ENCODE peak calls at places on chromosome 9, in seven cellular contexts. One of them, this sample, is unnamed. For H3K36me3 and H3K4me1, the result is how much of the 10 kb centered on the place peaks cover.

GRCh38 chr9:74848150-74848525 is 39.6 kb downstream of the TRPM6 start:
- DNase-seq in right lobe of liver: no peak
- DNase-seq in left ventricle myocardium inferior: no peak
- DNase-seq in adrenal gland: no peak
- DNase-seq in mammary epithelial cell: no peak
- DNase-seq in PC-9: no peak
- DNase-seq in cardiac muscle cell: no peak
- DNase-seq in this sample: no peak

GRCh38 chr9:123157216-123157615 is 111.2 kb downstream of the STRBP start:
- DNase-seq in right lobe of liver: no peak
- DNase-seq in left ventricle myocardium inferior: no peak
- DNase-seq in adrenal gland: no peak
- DNase-seq in mammary epithelial cell: no peak
- DNase-seq in PC-9: no peak
- DNase-seq in cardiac muscle cell: peak
- DNase-seq in this sample: no peak

GRCh38 chr9:35771524-35771923 is 17.4 kb upstream of the MSMP start:
- DNase-seq in right lobe of liver: no peak
- DNase-seq in left ventricle myocardium inferior: no peak
- DNase-seq in adrenal gland: peak
- DNase-seq in mammary epithelial cell: peak
- DNase-seq in PC-9: no peak
- DNase-seq in cardiac muscle cell: peak
- DNase-seq in this sample: no peak

GRCh38 chr9:36623280-36623679 is 50.6 kb downstream of the MELK start:
- DNase-seq in right lobe of liver: no peak
- DNase-seq in left ventricle myocardium inferior: no peak
- DNase-seq in adrenal gland: peak
- DNase-seq in mammary epithelial cell: peak
- DNase-seq in PC-9: no peak
- DNase-seq in cardiac muscle cell: peak
- DNase-seq in this sample: no peak

GRCh38 chr9:96553070-96553469 is 66.6 kb downstream of the CDC14B start:
- DNase-seq in right lobe of liver: no peak
- DNase-seq in left ventricle myocardium inferior: no peak
- DNase-seq in adrenal gland: no peak
- DNase-seq in mammary epithelial cell: peak
- DNase-seq in PC-9: no peak
- DNase-seq in cardiac muscle cell: peak
- DNase-seq in this sample: no peak

GRCh38 chr9:87179556-87180340 is 232.4 kb upstream of the GAS1 start:
- DNase-seq in right lobe of liver: no peak
- DNase-seq in left ventricle myocardium inferior: no peak
- DNase-seq in adrenal gland: no peak
- DNase-seq in mammary epithelial cell: peak
- DNase-seq in PC-9: peak
- DNase-seq in cardiac muscle cell: no peak
- DNase-seq in this sample: no peak

GRCh38 chr9:68653141-68653595 is 51.9 kb upstream of the PIP5K1B start:
- DNase-seq in right lobe of liver: no peak
- DNase-seq in left ventricle myocardium inferior: no peak
- DNase-seq in adrenal gland: no peak
- DNase-seq in mammary epithelial cell: no peak
- DNase-seq in PC-9: no peak
- DNase-seq in cardiac muscle cell: no peak
- DNase-seq in this sample: no peak

GRCh38 chr9:18447131-18447530 is 26.8 kb upstream of the ADAMTSL1 start:
- DNase-seq in right lobe of liver: no peak
- DNase-seq in left ventricle myocardium inferior: no peak
- DNase-seq in adrenal gland: peak
- DNase-seq in mammary epithelial cell: no peak
- DNase-seq in PC-9: no peak
- DNase-seq in cardiac muscle cell: no peak
- DNase-seq in this sample: no peak

GRCh38 chr9:111102793-111103474 is 64.7 kb upstream of the LPAR1 start:
- DNase-seq in right lobe of liver: no peak
- DNase-seq in left ventricle myocardium inferior: no peak
- DNase-seq in adrenal gland: no peak
- DNase-seq in mammary epithelial cell: no peak
- DNase-seq in PC-9: no peak
- DNase-seq in cardiac muscle cell: peak
- DNase-seq in this sample: no peak

GRCh38 chr9:76459691-76460635 is 981 bp downstream of the GCNT1 start:
- DNase-seq in right lobe of liver: peak
- DNase-seq in left ventricle myocardium inferior: peak
- DNase-seq in adrenal gland: peak
- DNase-seq in mammary epithelial cell: peak
- DNase-seq in PC-9: peak
- DNase-seq in cardiac muscle cell: peak
- DNase-seq in this sample: no peak

GRCh38 chr9:751137-752051 is 90.1 kb upstream of the DMRT1 start:
- DNase-seq in right lobe of liver: no peak
- DNase-seq in left ventricle myocardium inferior: no peak
- DNase-seq in adrenal gland: no peak
- DNase-seq in mammary epithelial cell: peak
- DNase-seq in PC-9: peak
- DNase-seq in cardiac muscle cell: peak
- DNase-seq in this sample: no peak

GRCh38 chr9:19875291-19875910 is 86.6 kb upstream of the SLC24A2 start:
- DNase-seq in right lobe of liver: no peak
- DNase-seq in left ventricle myocardium inferior: no peak
- DNase-seq in adrenal gland: no peak
- DNase-seq in mammary epithelial cell: peak
- DNase-seq in PC-9: no peak
- DNase-seq in cardiac muscle cell: no peak
- DNase-seq in this sample: no peak

GRCh38 chr9:126111556-126111955 is 215.1 kb upstream of the MVB12B start:
- DNase-seq in right lobe of liver: no peak
- DNase-seq in left ventricle myocardium inferior: no peak
- DNase-seq in adrenal gland: no peak
- DNase-seq in mammary epithelial cell: no peak
- DNase-seq in PC-9: no peak
- DNase-seq in cardiac muscle cell: no peak
- DNase-seq in this sample: no peak

GRCh38 chr9:89386797-89387196 is 68.5 kb downstream of the SECISBP2 start:
- DNase-seq in right lobe of liver: peak
- DNase-seq in left ventricle myocardium inferior: peak
- DNase-seq in adrenal gland: no peak
- DNase-seq in mammary epithelial cell: peak
- DNase-seq in PC-9: no peak
- DNase-seq in cardiac muscle cell: no peak
- DNase-seq in this sample: no peak

GRCh38 chr9:2181794-2182193 is 166.6 kb downstream of the SMARCA2 start:
- DNase-seq in right lobe of liver: no peak
- DNase-seq in left ventricle myocardium inferior: no peak
- DNase-seq in adrenal gland: peak
- DNase-seq in mammary epithelial cell: no peak
- DNase-seq in PC-9: no peak
- DNase-seq in cardiac muscle cell: peak
- DNase-seq in this sample: peak

GRCh38 chr9:80885894-80886293 is 803.5 kb downstream of the TLE1 start:
- DNase-seq in right lobe of liver: no peak
- DNase-seq in left ventricle myocardium inferior: no peak
- DNase-seq in adrenal gland: no peak
- DNase-seq in mammary epithelial cell: no peak
- DNase-seq in PC-9: no peak
- DNase-seq in cardiac muscle cell: peak
- DNase-seq in this sample: no peak

GRCh38 chr9:129623331-129623730 is 2.4 kb upstream of the C9orf50 start:
- DNase-seq in right lobe of liver: no peak
- DNase-seq in left ventricle myocardium inferior: no peak
- DNase-seq in adrenal gland: no peak
- DNase-seq in mammary epithelial cell: no peak
- DNase-seq in PC-9: no peak
- DNase-seq in cardiac muscle cell: peak
- DNase-seq in this sample: no peak

GRCh38 chr9:120918931-120919638 is 7.5 kb downstream of the TRAF1 start:
- DNase-seq in right lobe of liver: no peak
- DNase-seq in left ventricle myocardium inferior: no peak
- DNase-seq in adrenal gland: no peak
- DNase-seq in mammary epithelial cell: peak
- DNase-seq in PC-9: no peak
- DNase-seq in cardiac muscle cell: no peak
- DNase-seq in this sample: no peak

GRCh38 chr9:109031241-109031640 is 17.9 kb upstream of the CTNNAL1 start:
- DNase-seq in right lobe of liver: no peak
- DNase-seq in left ventricle myocardium inferior: no peak
- DNase-seq in adrenal gland: no peak
- DNase-seq in mammary epithelial cell: peak
- DNase-seq in PC-9: no peak
- DNase-seq in cardiac muscle cell: peak
- DNase-seq in this sample: no peak
- H3K36me3 ChIP-seq in right lobe of liver: under half
- H3K36me3 ChIP-seq in left ventricle myocardium inferior: under half
- H3K36me3 ChIP-seq in adrenal gland: under half
- H3K36me3 ChIP-seq in mammary epithelial cell: under half
- H3K36me3 ChIP-seq in PC-9: half or more
- H3K36me3 ChIP-seq in cardiac muscle cell: under half
- H3K36me3 ChIP-seq in this sample: under half

DNA sequence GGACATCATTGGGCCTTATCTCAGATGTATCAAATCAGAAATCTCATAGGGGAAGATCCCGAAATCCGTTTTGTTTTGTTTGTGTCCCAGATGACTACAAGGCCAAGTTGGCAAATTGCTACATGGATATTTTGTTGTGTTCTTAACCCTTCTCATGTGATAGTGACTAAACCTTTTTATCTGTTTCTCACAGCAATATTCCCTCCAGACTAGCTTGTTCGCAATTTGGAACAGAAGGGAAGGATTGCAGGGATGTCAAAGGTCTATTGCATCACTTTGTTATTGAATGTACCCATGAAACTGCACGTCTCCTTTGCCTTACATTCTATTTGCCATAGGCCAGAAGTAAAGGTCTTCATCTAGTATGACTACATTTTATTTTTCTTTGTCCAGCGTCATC is 453.9 kb downstream of the NFIB start:
- DNase-seq in right lobe of liver: no peak
- DNase-seq in left ventricle myocardium inferior: no peak
- DNase-seq in adrenal gland: no peak
- DNase-seq in mammary epithelial cell: no peak
- DNase-seq in PC-9: no peak
- DNase-seq in cardiac muscle cell: peak
- DNase-seq in this sample: no peak
- H3K4me1 ChIP-seq in right lobe of liver: under half
- H3K4me1 ChIP-seq in left ventricle myocardium inferior: under half
- H3K4me1 ChIP-seq in adrenal gland: under half
- H3K4me1 ChIP-seq in mammary epithelial cell: under half
- H3K4me1 ChIP-seq in PC-9: under half
- H3K4me1 ChIP-seq in cardiac muscle cell: under half
- H3K4me1 ChIP-seq in this sample: under half

GRCh38 chr9:63859475-63860215 is 1425.4 kb downstream of the FOXD4L5 start:
- DNase-seq in right lobe of liver: peak
- DNase-seq in left ventricle myocardium inferior: peak
- DNase-seq in adrenal gland: peak
- DNase-seq in mammary epithelial cell: peak
- DNase-seq in PC-9: peak
- DNase-seq in cardiac muscle cell: peak
- DNase-seq in this sample: no peak
- H3K4me3 ChIP-seq in right lobe of liver: peak
- H3K4me3 ChIP-seq in left ventricle myocardium inferior: peak
- H3K4me3 ChIP-seq in adrenal gland: peak
- H3K4me3 ChIP-seq in mammary epithelial cell: peak
- H3K4me3 ChIP-seq in PC-9: peak
- H3K4me3 ChIP-seq in cardiac muscle cell: no peak
- H3K4me3 ChIP-seq in this sample: no peak

GRCh38 chr9:91155746-91156145 is 206.0 kb downstream of the AUH start:
- DNase-seq in right lobe of liver: no peak
- DNase-seq in left ventricle myocardium inferior: no peak
- DNase-seq in adrenal gland: no peak
- DNase-seq in mammary epithelial cell: no peak
- DNase-seq in PC-9: no peak
- DNase-seq in cardiac muscle cell: no peak
- DNase-seq in this sample: no peak
- H3K36me3 ChIP-seq in right lobe of liver: under half
- H3K36me3 ChIP-seq in left ventricle myocardium inferior: under half
- H3K36me3 ChIP-seq in adrenal gland: under half
- H3K36me3 ChIP-seq in mammary epithelial cell: under half
- H3K36me3 ChIP-seq in PC-9: under half
- H3K36me3 ChIP-seq in cardiac muscle cell: under half
- H3K36me3 ChIP-seq in this sample: under half

GRCh38 chr9:135006911-135007570 is 80.4 kb upstream of the OLFM1 start:
- DNase-seq in right lobe of liver: peak
- DNase-seq in left ventricle myocardium inferior: no peak
- DNase-seq in adrenal gland: no peak
- DNase-seq in mammary epithelial cell: no peak
- DNase-seq in PC-9: no peak
- DNase-seq in cardiac muscle cell: no peak
- DNase-seq in this sample: no peak

GRCh38 chr9:135008416-135008815 is 79.1 kb upstream of the OLFM1 start:
- DNase-seq in right lobe of liver: peak
- DNase-seq in left ventricle myocardium inferior: no peak
- DNase-seq in adrenal gland: no peak
- DNase-seq in mammary epithelial cell: no peak
- DNase-seq in PC-9: no peak
- DNase-seq in cardiac muscle cell: no peak
- DNase-seq in this sample: no peak

GRCh38 chr9:135009711-135010362 is 77.6 kb upstream of the OLFM1 start:
- DNase-seq in right lobe of liver: peak
- DNase-seq in left ventricle myocardium inferior: no peak
- DNase-seq in adrenal gland: no peak
- DNase-seq in mammary epithelial cell: no peak
- DNase-seq in PC-9: no peak
- DNase-seq in cardiac muscle cell: no peak
- DNase-seq in this sample: no peak

GRCh38 chr9:135009051-135009560 is 78.4 kb upstream of the OLFM1 start:
- DNase-seq in right lobe of liver: peak
- DNase-seq in left ventricle myocardium inferior: no peak
- DNase-seq in adrenal gland: no peak
- DNase-seq in mammary epithelial cell: no peak
- DNase-seq in PC-9: no peak
- DNase-seq in cardiac muscle cell: no peak
- DNase-seq in this sample: no peak

DNA sequence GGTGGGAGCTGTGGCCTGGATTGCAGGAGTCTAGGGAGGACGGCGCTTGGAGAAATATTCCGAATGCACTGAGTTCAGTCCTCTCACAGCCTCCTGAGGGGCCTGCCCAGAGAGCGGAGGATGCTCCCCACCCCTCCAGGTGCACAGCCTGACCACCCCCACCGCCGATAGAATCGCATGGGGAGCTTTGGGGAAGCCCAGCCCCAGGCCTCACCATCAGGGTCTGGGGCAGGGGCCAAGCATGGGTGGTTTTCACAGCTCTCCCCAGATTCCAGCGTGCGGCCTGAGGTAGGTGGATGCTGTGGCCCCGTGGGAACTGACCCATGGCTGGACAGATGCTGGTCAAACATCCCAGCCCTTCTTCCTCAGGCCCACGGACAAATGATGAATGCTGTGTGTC is 79.9 kb upstream of the OLFM1 start:
- DNase-seq in right lobe of liver: peak
- DNase-seq in left ventricle myocardium inferior: no peak
- DNase-seq in adrenal gland: no peak
- DNase-seq in mammary epithelial cell: no peak
- DNase-seq in PC-9: no peak
- DNase-seq in cardiac muscle cell: no peak
- DNase-seq in this sample: no peak
- H3K4me1 ChIP-seq in right lobe of liver: under half
- H3K4me1 ChIP-seq in left ventricle myocardium inferior: under half
- H3K4me1 ChIP-seq in adrenal gland: under half
- H3K4me1 ChIP-seq in mammary epithelial cell: under half
- H3K4me1 ChIP-seq in PC-9: under half
- H3K4me1 ChIP-seq in cardiac muscle cell: under half
- H3K4me1 ChIP-seq in this sample: under half